ENCODE peak calls at places on chromosomes 5 and 9, in four cellular contexts. E is CD8-positive, alpha-beta memory T cell; R is neuronal stem cell; O is tibial nerve. Z is an unnamed sample.

GRCh38 chr5:176371621-176372539 is 6.6 kb downstream of the ARL10 start:
- DNase-seq in E (no peak), R (no peak), O (no peak), Z (no peak)

GRCh38 chr5:128109766-128110165 is 26.2 kb downstream of the SLC12A2 start:
- DNase-seq in E (no peak), R (no peak), O (no peak), Z (no peak)

GRCh38 chr9:19999491-20000057 is 210.7 kb upstream of the SLC24A2 start:
- DNase-seq in E (no peak), R (no peak), O (no peak), Z (peak)

GRCh38 chr9:82549174-82549821 is 513.6 kb downstream of the RASEF start:
- DNase-seq in E (no peak), R (no peak), O (no peak), Z (no peak)

GRCh38 chr9:104927912-104928740 is at the start of gene ABCA1:
- DNase-seq in E (peak), R (peak), O (peak), Z (peak)

GRCh38 chr5:138340008-138340407 is 1.9 kb downstream of the FAM53C start:
- DNase-seq in E (no peak), R (no peak), O (no peak), Z (no peak)

GRCh38 chr5:144313147-144313726 is 142.6 kb downstream of the KCTD16 start:
- DNase-seq in E (no peak), R (no peak), O (no peak), Z (no peak)

GRCh38 chr5:74392698-74393431 is 247.7 kb downstream of the ENC1 start:
- DNase-seq in E (no peak), R (no peak), O (no peak), Z (no peak)

GRCh38 chr5:13987843-13988464 is 43.5 kb upstream of the DNAH5 start:
- DNase-seq in E (no peak), R (peak), O (peak), Z (peak)

GRCh38 chr5:14327624-14328023 is 184.5 kb downstream of the TRIO start:
- DNase-seq in E (no peak), R (no peak), O (no peak), Z (no peak)

GRCh38 chr9:36450110-36450732 is 50.2 kb upstream of the RNF38 start:
- DNase-seq in E (no peak), R (peak), O (no peak), Z (no peak)

GRCh38 chr9:124011460-124012301 is at the start of gene LHX2:
- DNase-seq in E (no peak), R (peak), O (no peak), Z (no peak)

GRCh38 chr5:175120412-175120811 is 323.6 kb downstream of the DRD1 start:
- DNase-seq in E (no peak), R (no peak), O (no peak), Z (no peak)

GRCh38 chr9:21679432-21679831 is 123.0 kb upstream of the MTAP start:
- DNase-seq in E (no peak), R (no peak), O (no peak), Z (no peak)

GRCh38 chr5:150134198-150134588 is 21.5 kb downstream of the PDGFRB start:
- DNase-seq in E (no peak), R (no peak), O (no peak), Z (no peak)

GRCh38 chr5:139635606-139636206 is 12.4 kb upstream of the CXXC5 start:
- DNase-seq in E (peak), R (no peak), O (no peak), Z (peak)

GRCh38 chr5:80195837-80196400 is 59.9 kb downstream of the SERINC5 start:
- DNase-seq in E (no peak), R (no peak), O (no peak), Z (no peak)

GRCh38 chr5:167623354-167623753 is 668.1 kb upstream of the WWC1 start:
- DNase-seq in E (no peak), R (no peak), O (no peak), Z (no peak)

GRCh38 chr5:39113354-39113953 is 39.3 kb upstream of the RICTOR start:
- DNase-seq in E (no peak), R (no peak), O (no peak), Z (no peak)

DNA sequence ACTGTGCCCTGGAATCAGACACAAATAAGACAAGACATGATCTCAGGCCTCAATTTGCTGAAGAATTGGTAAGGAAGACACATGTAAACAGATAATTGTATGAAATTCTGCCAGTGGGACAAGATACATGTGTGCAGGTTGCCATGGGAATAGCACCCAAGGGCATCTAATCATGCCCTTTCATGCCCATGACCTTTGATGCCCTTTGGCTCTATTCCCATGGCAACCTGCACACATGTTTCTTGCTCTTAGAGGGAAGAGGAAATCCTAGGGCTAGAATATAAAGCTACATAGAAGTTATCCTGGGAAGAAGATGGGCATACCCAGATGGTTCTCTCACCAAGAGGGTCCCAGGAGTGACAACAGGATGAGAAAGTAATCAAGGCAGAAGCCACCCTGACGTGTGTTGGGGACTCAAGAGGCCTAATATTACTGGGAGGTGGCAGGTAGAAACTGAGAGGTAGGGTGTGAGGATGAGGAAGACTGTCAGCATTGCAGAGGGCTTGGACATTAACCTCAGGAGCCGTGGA is 34.4 kb downstream of the P4HA2 start:
- DNase-seq in E (no peak), R (no peak), O (no peak), Z (no peak)
- H3K27ac ChIP-seq in E (no peak), R (no peak), O (no peak), Z (no peak)

GRCh38 chr5:172860520-172861443 is 26.7 kb downstream of the ERGIC1 start:
- DNase-seq in E (no peak), R (no peak), O (peak), Z (no peak)
- H3K27ac ChIP-seq in E (no peak), R (no peak), O (peak), Z (no peak)

DNA sequence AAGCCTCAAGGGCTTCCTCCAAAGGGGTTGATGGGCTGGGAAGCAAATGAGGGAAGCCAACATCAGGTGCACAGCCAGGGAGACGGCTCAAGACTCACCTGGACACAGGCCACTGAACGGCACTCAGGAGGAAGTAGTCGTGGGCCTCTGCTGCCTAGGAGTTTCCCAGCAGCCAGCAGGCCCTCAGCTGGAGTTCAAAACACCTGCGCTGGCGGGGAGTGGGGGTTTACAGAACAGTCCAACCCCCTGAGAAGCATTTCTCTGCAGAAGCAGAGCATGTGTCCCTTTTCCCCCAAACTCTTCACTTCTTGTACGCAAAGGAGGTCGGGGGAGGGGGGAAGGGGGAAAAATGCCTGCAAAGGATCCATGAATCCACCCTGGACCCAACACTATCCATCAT is 2.3 kb downstream of the WHRN start:
- DNase-seq in E (no peak), R (no peak), O (no peak), Z (no peak)
- H3K27ac ChIP-seq in E (peak), R (no peak), O (no peak), Z (no peak)

GRCh38 chr5:32017638-32018429 is 156.3 kb downstream of the GOLPH3 start:
- DNase-seq in E (no peak), R (no peak), O (no peak), Z (no peak)
- H3K27ac ChIP-seq in E (no peak), R (no peak), O (peak), Z (no peak)

DNA sequence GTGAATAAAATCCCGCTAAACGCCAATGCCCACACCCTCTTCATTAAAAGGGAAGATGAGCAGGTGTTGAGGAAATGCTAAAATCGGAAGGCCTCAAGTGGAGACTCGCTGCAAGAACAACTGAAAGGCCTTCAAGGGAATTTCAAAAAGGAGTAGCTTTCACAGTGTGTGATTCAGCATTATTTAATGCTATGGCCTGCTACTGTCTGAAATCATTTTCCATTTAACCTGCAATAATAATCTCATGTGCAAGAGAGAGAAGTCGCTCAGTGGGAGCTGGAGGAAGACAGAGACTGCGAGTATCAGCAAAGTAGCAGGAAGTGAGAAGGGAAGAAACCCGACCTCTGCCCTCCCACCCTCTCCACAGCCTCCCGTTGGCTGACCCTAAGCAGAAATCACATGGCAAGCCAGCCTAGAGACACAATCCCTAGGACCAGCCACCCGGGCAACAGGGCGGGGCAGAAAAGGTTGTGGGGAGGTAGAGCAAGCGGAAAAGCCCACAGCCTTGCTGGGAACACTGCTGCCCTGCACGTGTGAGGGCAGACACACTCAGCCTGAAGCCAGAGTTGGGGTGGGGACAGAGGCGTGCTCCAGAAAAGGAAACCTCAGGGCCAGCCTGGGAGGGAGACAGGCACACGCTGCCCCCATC is 39.9 kb upstream of the CTSL start:
- DNase-seq in E (no peak), R (no peak), O (no peak), Z (no peak)
- H3K27ac ChIP-seq in E (no peak), R (no peak), O (no peak), Z (peak)

GRCh38 chr9:16485575-16486321 is 384.7 kb downstream of the BNC2 start:
- DNase-seq in E (no peak), R (no peak), O (no peak), Z (no peak)
- H3K27ac ChIP-seq in E (no peak), R (no peak), O (no peak), Z (no peak)

GRCh38 chr5:118981783-118982182 is 6.6 kb downstream of the DTWD2 start:
- DNase-seq in E (no peak), R (no peak), O (no peak), Z (no peak)
- H3K27ac ChIP-seq in E (no peak), R (no peak), O (no peak), Z (no peak)

DNA sequence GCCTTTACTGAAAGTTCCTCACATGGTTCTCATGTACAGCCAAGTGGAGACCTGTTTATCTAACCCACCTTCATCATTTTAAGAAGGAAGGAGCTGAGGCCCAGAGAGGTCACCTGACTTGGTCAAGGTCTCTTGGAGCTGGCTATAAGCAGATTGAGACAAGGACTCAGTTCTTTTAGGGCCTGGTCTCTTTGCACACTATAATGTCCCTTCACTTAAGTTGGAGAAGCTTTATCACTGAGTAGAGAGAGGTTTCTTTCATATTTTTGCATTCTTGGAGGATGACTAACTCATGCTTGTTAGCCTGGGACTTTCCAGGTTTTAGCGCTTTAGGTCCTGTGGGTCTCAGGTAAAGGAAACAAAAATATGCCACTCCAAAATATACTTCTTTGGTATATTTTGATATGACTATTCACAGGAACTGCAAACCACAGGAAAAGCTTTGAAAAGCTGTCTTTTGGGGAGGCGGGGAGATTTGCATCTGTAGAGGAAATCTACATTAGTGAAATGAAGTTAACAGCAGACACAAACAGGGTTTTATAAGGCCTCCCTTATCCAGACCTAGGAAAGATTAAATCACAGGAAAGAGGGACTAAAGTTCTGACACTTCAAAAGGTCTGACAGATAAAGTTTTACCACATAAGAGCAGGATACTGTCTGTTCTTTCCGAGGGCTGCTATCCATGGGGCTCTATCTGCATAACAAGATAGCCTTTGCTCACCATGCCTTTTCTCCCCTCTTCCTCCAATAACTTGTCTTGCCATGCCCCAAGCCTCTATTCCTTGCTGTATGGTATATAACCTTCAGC is 95.8 kb upstream of the ANKRD55 start:
- DNase-seq in E (peak), R (no peak), O (no peak), Z (peak)
- H3K27ac ChIP-seq in E (no peak), R (no peak), O (no peak), Z (peak)

DNA sequence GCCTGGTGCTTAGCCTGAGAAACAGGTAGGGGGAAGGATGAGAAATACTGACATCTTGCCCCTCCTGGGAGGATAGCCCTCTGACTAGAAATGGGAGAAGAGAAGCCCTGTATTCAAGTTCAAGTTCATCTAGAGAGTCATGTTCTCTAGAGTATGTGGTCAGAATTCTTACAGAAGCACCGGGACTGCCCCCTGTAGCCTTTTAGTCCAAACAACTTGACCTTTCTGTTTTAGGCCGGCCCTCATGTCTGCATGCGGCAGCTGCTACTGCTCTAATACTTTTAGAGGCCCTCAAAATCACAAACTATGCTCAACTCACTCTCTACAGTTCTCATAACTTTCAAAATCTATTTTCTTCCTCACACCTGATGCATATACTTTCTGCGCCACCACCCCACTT is 47.7 kb downstream of the PHAX start:
- DNase-seq in E (no peak), R (no peak), O (no peak), Z (no peak)
- H3K27ac ChIP-seq in E (no peak), R (no peak), O (no peak), Z (no peak)

Z was measured in SJSA1.